ENCODE peak calls at places on chromosomes 12 and 14, in six cellular contexts. E is AG04449, G is H7, C is stomach, A is heart left ventricle, Z is Peyer's patch. P is an unnamed sample.

GRCh38 chr12:115103884-115104883 is 420.2 kb upstream of the TBX3 start:
- DNase-seq in Z (no peak), G (no peak), A (peak), E (no peak), C (no peak), P (peak)

GRCh38 chr14:59013672-59014298 is 174.7 kb upstream of the DAAM1 start:
- DNase-seq in A (no peak), G (no peak), E (no peak), Z (no peak), C (no peak), P (peak)

GRCh38 chr12:15963271-15963670 is 52.1 kb downstream of the DERA start:
- DNase-seq in E (no peak), G (no peak), Z (no peak), A (no peak), C (no peak), P (no peak)

GRCh38 chr12:28424965-28425364 is 234.7 kb downstream of the CCDC91 start:
- DNase-seq in G (no peak), A (peak), Z (no peak), C (peak), E (no peak), P (no peak)

GRCh38 chr14:65949711-65950516 is 536.3 kb upstream of the CCDC196 start:
- DNase-seq in C (peak), Z (no peak), G (no peak), A (peak), E (no peak), P (peak)

GRCh38 chr14:61351457-61351856 is 30.1 kb downstream of the PRKCH start:
- DNase-seq in A (no peak), E (no peak), Z (no peak), C (no peak), G (no peak), P (no peak)

GRCh38 chr14:35416108-35416750 is 11.7 kb upstream of the NFKBIA start:
- DNase-seq in C (no peak), E (no peak), G (no peak), A (no peak), Z (no peak), P (no peak)

GRCh38 chr12:101748907-101749306 is 9.6 kb upstream of the SYCP3 start:
- DNase-seq in A (no peak), G (no peak), Z (no peak), E (no peak), C (no peak), P (no peak)

GRCh38 chr12:26123482-26123980 is 1.3 kb downstream of the BHLHE41 start:
- DNase-seq in Z (no peak), G (no peak), C (no peak), E (no peak), A (no peak), P (no peak)

GRCh38 chr14:69183735-69184134 is 7.6 kb upstream of the EXD2 start:
- DNase-seq in E (no peak), G (peak), A (no peak), Z (no peak), C (no peak), P (no peak)

GRCh38 chr14:69553221-69553620 is 21.4 kb downstream of the CCDC177 start:
- DNase-seq in Z (no peak), E (no peak), A (no peak), C (no peak), G (no peak), P (no peak)

GRCh38 chr14:73763396-73763795 is 49.2 kb upstream of the PNMA1 start:
- DNase-seq in Z (no peak), G (no peak), A (no peak), C (no peak), E (no peak), P (peak)

GRCh38 chr12:10153271-10154144 is 18.4 kb downstream of the OLR1 start:
- DNase-seq in A (peak), E (no peak), G (peak), C (peak), Z (peak), P (peak)

GRCh38 chr12:45959025-45959424 is 31.3 kb downstream of the SCAF11 start:
- DNase-seq in E (no peak), C (no peak), G (no peak), A (no peak), Z (no peak), P (no peak)

GRCh38 chr12:8681129-8681902 is 16.5 kb upstream of the RIMKLB start:
- DNase-seq in G (peak), E (no peak), Z (no peak), A (peak), C (no peak), P (no peak)

GRCh38 chr12:56591111-56591510 is 39.0 kb downstream of the BAZ2A start:
- DNase-seq in G (peak), Z (no peak), A (no peak), E (no peak), C (no peak), P (no peak)

GRCh38 chr12:109458086-109458485 is 19.0 kb downstream of the KCTD10 start:
- DNase-seq in C (no peak), Z (no peak), A (no peak), G (no peak), E (no peak), P (no peak)

GRCh38 chr14:88212691-88213090 is 110.4 kb downstream of the KCNK10 start:
- DNase-seq in E (no peak), Z (no peak), G (no peak), A (no peak), C (no peak), P (no peak)

GRCh38 chr12:122944588-122944987 is 21.7 kb downstream of the ABCB9 start:
- DNase-seq in Z (no peak), G (peak), C (peak), A (no peak), E (no peak), P (no peak)

GRCh38 chr14:69573841-69574265 is 818 bp downstream of the CCDC177 start:
- DNase-seq in G (peak), A (no peak), E (no peak), Z (no peak), C (no peak), P (no peak)

GRCh38 chr12:42422785-42423184 is 96.8 kb downstream of the PPHLN1 start:
- DNase-seq in A (no peak), Z (no peak), G (no peak), E (no peak), C (no peak), P (no peak)
- H3K4me3 ChIP-seq in A (no peak), Z (no peak), G (no peak), E (no peak), C (no peak), P (no peak)

GRCh38 chr12:24228371-24228770 is 278.9 kb upstream of the SOX5 start:
- DNase-seq in A (no peak), G (no peak), C (no peak), E (no peak), Z (no peak), P (no peak)
- H3K4me3 ChIP-seq in A (no peak), G (no peak), C (no peak), E (no peak), Z (no peak), P (no peak)

DNA sequence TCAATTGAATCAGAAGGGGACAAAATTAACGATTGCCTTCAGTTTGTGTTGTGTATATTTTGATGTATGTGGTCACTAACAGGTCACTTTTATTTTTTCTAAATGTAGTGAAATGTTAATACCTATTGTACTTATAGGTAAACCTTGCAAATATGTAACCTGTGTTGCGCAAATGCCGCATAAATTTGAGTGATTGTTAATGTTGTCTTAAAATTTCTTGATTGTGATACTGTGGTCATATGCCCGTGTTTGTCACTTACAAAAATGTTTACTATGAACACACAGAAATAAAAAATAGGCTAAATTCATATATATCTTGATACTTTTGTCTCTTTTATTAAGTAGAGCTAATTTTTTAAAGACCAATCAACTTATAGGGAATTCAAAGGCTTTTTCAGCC is 2.8 kb downstream of the FOXG1 start:
- DNase-seq in E (no peak), C (no peak), Z (no peak), G (no peak), A (no peak), P (no peak)
- H3K4me3 ChIP-seq in E (no peak), C (no peak), Z (no peak), G (no peak), A (no peak), P (no peak)

GRCh38 chr14:104794641-104795467 is 694 bp downstream of the AKT1 start:
- DNase-seq in Z (no peak), E (no peak), G (peak), C (peak), A (peak), P (no peak)

GRCh38 chr14:104797112-104798044 is 1.8 kb upstream of the AKT1 start:
- DNase-seq in G (peak), Z (peak), A (no peak), C (peak), E (no peak), P (no peak)

GRCh38 chr14:104796682-104797081 is 1.1 kb upstream of the AKT1 start:
- DNase-seq in E (no peak), A (no peak), C (no peak), G (peak), Z (no peak), P (no peak)

GRCh38 chr14:104795468-104795780 is at the start of gene AKT1:
- DNase-seq in A (no peak), Z (no peak), G (no peak), C (no peak), E (no peak), P (no peak)

DNA sequence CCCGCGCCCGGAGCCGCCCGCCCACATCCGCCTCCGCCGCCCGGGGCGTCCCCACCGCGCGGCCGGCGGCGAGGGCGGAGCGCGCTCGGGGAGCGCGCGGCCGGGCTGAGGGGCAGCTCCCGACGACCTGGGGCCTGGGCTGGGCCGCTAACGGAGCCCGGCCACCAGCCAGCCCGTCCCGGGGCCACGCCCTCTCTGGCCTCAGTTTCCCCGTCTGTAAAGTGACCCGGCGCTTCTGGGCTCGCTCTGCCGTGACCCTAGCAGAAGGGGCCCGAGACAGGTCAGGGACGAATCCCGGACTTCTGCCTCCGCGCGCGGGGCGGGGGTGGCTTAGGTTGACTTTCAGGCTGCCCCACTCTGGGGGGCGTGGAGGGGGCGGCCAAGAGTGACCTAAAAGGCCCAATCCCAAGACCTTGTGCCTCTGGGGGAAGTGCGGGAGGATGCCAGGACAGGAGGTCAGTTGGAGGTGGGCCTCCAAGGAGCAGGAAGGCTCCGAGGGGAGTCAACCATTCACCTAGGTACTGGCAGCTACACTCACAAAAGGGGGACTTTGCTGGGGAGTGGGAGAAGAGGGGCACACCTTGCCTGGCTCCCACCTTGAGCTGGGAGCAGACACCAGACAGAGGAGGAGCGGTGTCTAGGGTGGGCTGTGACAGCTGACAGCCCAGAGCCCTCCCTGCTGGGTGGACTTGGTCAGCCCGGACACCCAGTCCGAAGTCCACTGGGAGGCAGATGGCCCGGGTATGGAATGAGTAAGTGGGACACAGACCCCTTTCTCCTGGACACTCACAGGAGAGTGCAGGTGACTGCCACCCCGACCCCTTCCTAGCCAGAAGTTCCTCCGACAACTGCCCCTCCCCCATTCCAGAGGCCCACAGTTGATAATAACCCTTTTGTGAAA is 483 bp upstream of the AKT1 start:
- DNase-seq in A (peak), G (peak), Z (peak), C (peak), E (no peak), P (no peak)
- H3K4me3 ChIP-seq in A (peak), G (peak), Z (peak), C (peak), E (peak), P (peak)

DNA sequence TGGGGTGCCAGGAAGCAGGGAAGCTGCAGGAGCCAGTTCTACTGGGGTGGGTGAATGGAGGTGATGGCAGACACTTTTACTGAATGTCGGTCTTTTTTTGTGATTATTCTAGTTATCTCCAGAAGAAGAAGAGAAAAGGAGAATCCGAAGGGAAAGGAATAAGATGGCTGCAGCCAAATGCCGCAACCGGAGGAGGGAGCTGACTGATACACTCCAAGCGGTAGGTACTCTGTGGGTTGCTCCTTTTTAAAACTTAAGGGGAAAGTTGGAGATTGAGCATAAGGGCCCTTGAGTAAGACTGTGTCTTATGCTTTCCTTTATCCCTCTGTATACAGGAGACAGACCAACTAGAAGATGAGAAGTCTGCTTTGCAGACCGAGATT is 1.8 kb downstream of the FOS start:
- DNase-seq in A (no peak), E (no peak), G (no peak), C (no peak), Z (no peak), P (no peak)
- H3K4me3 ChIP-seq in A (peak), E (peak), G (peak), C (peak), Z (peak), P (no peak)

GRCh38 chr12:4266990-4267389 is 6.6 kb upstream of the CCND2 start:
- DNase-seq in Z (no peak), G (no peak), A (no peak), E (no peak), C (no peak), P (no peak)

GRCh38 chr12:4267904-4268548 is 5.5 kb upstream of the CCND2 start:
- DNase-seq in E (no peak), Z (no peak), G (no peak), C (no peak), A (no peak), P (no peak)

GRCh38 chr12:4270016-4270669 is 3.4 kb upstream of the CCND2 start:
- DNase-seq in A (no peak), Z (peak), E (no peak), G (peak), C (no peak), P (no peak)

GRCh38 chr12:4269279-4269991 is 4.1 kb upstream of the CCND2 start:
- DNase-seq in G (peak), Z (peak), E (no peak), A (peak), C (peak), P (no peak)

DNA sequence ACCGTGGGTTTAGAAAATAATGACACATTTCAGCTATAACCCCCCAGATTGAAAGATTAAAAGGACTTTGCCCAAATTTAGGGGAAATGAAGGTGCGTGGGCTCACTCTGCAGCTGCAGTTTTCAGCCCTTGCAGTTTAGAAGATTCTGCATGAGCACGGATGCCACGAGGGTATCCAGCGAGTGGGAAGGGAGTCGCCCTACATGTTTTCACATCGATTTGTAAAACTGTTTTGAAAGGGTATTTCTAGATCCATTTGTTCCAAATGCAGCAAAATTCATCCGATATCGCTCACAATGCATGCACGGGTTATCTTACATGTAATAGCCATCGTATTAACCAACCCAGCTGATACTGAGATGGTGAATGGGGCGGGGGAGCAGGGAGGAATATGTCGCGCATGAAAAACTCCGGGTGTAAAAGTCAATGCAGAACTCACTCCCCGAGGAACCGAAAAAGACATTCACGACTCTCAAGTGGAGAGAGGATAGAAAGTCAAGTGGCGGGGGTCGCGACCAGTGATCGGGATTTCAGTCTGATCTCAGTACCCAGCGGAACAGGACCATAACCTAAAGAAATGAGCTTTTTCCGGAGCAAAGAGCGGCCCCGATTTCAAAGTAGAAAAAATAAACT is 4.9 kb upstream of the CCND2 start:
- DNase-seq in Z (peak), A (no peak), G (no peak), C (no peak), E (no peak), P (no peak)
- H3K4me3 ChIP-seq in Z (peak), A (peak), G (peak), C (peak), E (no peak), P (no peak)

DNA sequence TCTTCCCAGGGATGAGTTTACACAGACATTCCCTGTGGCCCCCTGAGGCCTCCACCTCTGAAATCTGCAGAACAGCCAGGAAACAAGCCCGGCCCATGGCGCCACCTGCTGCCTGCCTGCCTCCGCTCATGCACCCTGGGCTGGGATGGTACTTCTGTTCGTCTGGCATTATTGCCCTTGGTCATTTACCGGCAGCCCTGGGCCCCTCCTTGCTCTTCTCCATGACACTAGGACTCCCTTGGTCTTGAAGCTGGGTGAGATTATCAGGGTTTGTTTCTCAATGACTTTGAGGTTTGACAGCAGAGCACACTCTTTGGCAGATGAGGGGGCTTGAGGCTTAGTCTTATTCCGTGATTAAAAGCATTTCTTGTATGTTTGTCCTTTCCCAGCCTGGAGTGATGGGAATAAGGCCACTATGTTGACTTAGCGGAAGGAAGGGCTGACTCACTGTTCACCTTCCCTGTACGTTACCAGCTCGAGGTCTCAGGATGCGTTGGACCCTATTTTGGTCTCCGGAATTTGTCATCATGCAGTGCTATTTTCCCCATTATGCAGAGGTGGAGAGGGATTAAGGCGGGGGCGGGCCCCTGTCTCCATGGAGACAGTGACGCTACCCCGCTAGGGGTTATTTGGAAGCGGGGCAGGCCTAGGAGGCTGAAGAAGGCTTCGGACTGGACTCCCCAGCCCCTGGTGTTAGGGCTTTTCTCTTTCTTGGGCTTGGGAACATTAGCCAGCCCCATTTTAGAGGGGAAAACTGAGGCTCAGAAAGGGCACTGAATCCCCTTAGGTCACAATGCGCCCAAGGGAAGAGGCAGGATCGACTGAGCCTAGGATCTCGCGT is 709 bp upstream of the PEX5 start:
- DNase-seq in C (peak), E (no peak), Z (peak), G (peak), A (peak), P (no peak)
- H3K4me3 ChIP-seq in C (peak), E (peak), Z (peak), G (peak), A (peak), P (peak)